ENCODE peak calls at places on chromosomes 5 and 9, in nine cellular contexts. One of them, this sample, is unnamed.

GRCh38 chr9:129745186-129745585 is 7.7 kb downstream of the PTGES start:
- DNase-seq in astrocyte of the spinal cord: no peak
- DNase-seq in epithelial cell of esophagus: peak; percentile 52
- DNase-seq in AG04450: no peak
- DNase-seq in IMR-90: no peak
- DNase-seq in cardiac fibroblast: no peak
- DNase-seq in fibroblast of lung: no peak
- DNase-seq in heart left ventricle: no peak
- DNase-seq in GM12865: no peak
- DNase-seq in this sample: no peak

GRCh38 chr5:78760411-78761169 is 112.0 kb upstream of the LHFPL2 start:
- DNase-seq in astrocyte of the spinal cord: no peak
- DNase-seq in epithelial cell of esophagus: no peak
- DNase-seq in AG04450: no peak
- DNase-seq in IMR-90: no peak
- DNase-seq in cardiac fibroblast: no peak
- DNase-seq in fibroblast of lung: no peak
- DNase-seq in heart left ventricle: no peak
- DNase-seq in GM12865: peak; percentile 36
- DNase-seq in this sample: no peak

GRCh38 chr5:172680921-172681320 is 39.9 kb downstream of the NEURL1B start:
- DNase-seq in astrocyte of the spinal cord: no peak
- DNase-seq in epithelial cell of esophagus: no peak
- DNase-seq in AG04450: no peak
- DNase-seq in IMR-90: no peak
- DNase-seq in cardiac fibroblast: no peak
- DNase-seq in fibroblast of lung: no peak
- DNase-seq in heart left ventricle: no peak
- DNase-seq in GM12865: peak; percentile 18
- DNase-seq in this sample: no peak

GRCh38 chr9:138103824-138104206 is 226.2 kb downstream of the CACNA1B start:
- DNase-seq in astrocyte of the spinal cord: no peak
- DNase-seq in epithelial cell of esophagus: no peak
- DNase-seq in AG04450: no peak
- DNase-seq in IMR-90: no peak
- DNase-seq in cardiac fibroblast: no peak
- DNase-seq in fibroblast of lung: no peak
- DNase-seq in heart left ventricle: no peak
- DNase-seq in GM12865: no peak
- DNase-seq in this sample: no peak

GRCh38 chr5:82164109-82164956 is 113.8 kb downstream of the RPS23 start:
- DNase-seq in astrocyte of the spinal cord: peak; percentile 93
- DNase-seq in epithelial cell of esophagus: peak; percentile 84
- DNase-seq in AG04450: peak; percentile 85
- DNase-seq in IMR-90: peak; percentile 95
- DNase-seq in cardiac fibroblast: peak; percentile 58
- DNase-seq in fibroblast of lung: peak; percentile 92
- DNase-seq in heart left ventricle: no peak
- DNase-seq in GM12865: no peak
- DNase-seq in this sample: peak; percentile 78

GRCh38 chr5:165139730-165140129 is 1634.3 kb downstream of the MAT2B start:
- DNase-seq in astrocyte of the spinal cord: no peak
- DNase-seq in epithelial cell of esophagus: no peak
- DNase-seq in AG04450: no peak
- DNase-seq in IMR-90: no peak
- DNase-seq in cardiac fibroblast: no peak
- DNase-seq in fibroblast of lung: peak; percentile 24
- DNase-seq in heart left ventricle: no peak
- DNase-seq in GM12865: no peak
- DNase-seq in this sample: no peak

GRCh38 chr5:42360061-42360460 is 63.2 kb upstream of the GHR start:
- DNase-seq in astrocyte of the spinal cord: peak; percentile 56
- DNase-seq in epithelial cell of esophagus: peak; percentile 64
- DNase-seq in AG04450: no peak
- DNase-seq in IMR-90: peak; percentile 8
- DNase-seq in cardiac fibroblast: peak; percentile 18
- DNase-seq in fibroblast of lung: peak; percentile 2
- DNase-seq in heart left ventricle: no peak
- DNase-seq in GM12865: no peak
- DNase-seq in this sample: no peak

GRCh38 chr9:120935383-120935857 is 8.8 kb upstream of the TRAF1 start:
- DNase-seq in astrocyte of the spinal cord: peak; percentile 93
- DNase-seq in epithelial cell of esophagus: peak; percentile 100
- DNase-seq in AG04450: peak; percentile 80
- DNase-seq in IMR-90: peak; percentile 91
- DNase-seq in cardiac fibroblast: peak; percentile 98
- DNase-seq in fibroblast of lung: peak; percentile 86
- DNase-seq in heart left ventricle: peak; percentile 95
- DNase-seq in GM12865: peak; percentile 67
- DNase-seq in this sample: peak; percentile 90

GRCh38 chr9:133990366-133991210 is 1.5 kb downstream of the VAV2 start:
- DNase-seq in astrocyte of the spinal cord: peak; percentile 81
- DNase-seq in epithelial cell of esophagus: peak; percentile 68
- DNase-seq in AG04450: no peak
- DNase-seq in IMR-90: peak; percentile 85
- DNase-seq in cardiac fibroblast: peak; percentile 70
- DNase-seq in fibroblast of lung: peak; percentile 84
- DNase-seq in heart left ventricle: no peak
- DNase-seq in GM12865: no peak
- DNase-seq in this sample: no peak

GRCh38 chr9:89802809-89803355 is 198.1 kb downstream of the GADD45G start:
- DNase-seq in astrocyte of the spinal cord: peak; percentile 46
- DNase-seq in epithelial cell of esophagus: peak; percentile 10
- DNase-seq in AG04450: no peak
- DNase-seq in IMR-90: no peak
- DNase-seq in cardiac fibroblast: peak; percentile 44
- DNase-seq in fibroblast of lung: peak; percentile 33
- DNase-seq in heart left ventricle: peak; percentile 81
- DNase-seq in GM12865: no peak
- DNase-seq in this sample: no peak

DNA sequence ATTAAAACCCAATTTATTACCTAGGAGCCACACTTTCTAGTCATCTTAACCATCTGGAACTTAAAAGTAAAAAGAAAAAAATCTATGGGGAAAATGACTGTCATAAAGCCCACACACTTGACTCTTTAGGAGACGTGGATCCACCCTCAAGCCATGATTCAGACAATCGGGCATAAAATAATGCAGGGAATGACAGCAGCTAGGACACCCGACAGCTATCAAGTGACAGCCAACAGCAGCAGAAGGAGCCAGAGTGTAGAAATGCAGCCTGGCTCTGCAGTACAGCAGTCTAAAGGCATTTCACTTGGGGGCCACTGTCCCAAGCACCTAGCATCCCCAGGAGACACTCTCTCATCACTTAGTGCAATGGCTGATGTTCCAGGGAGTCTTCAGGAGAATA is 226.9 kb downstream of the CAAP1 start:
- DNase-seq in astrocyte of the spinal cord: no peak
- DNase-seq in epithelial cell of esophagus: no peak
- DNase-seq in AG04450: no peak
- DNase-seq in IMR-90: no peak
- DNase-seq in cardiac fibroblast: no peak
- DNase-seq in fibroblast of lung: no peak
- DNase-seq in heart left ventricle: no peak
- DNase-seq in GM12865: no peak
- DNase-seq in this sample: no peak
- H3K4me3 ChIP-seq in astrocyte of the spinal cord: no peak overlapping the region
- H3K4me3 ChIP-seq in epithelial cell of esophagus: no peak overlapping the region
- H3K4me3 ChIP-seq in AG04450: no peak overlapping the region
- H3K4me3 ChIP-seq in IMR-90: no peak overlapping the region
- H3K4me3 ChIP-seq in cardiac fibroblast: no peak overlapping the region
- H3K4me3 ChIP-seq in fibroblast of lung: no peak overlapping the region
- H3K4me3 ChIP-seq in heart left ventricle: no peak overlapping the region
- H3K4me3 ChIP-seq in GM12865: no peak overlapping the region
- H3K4me3 ChIP-seq in this sample: no peak overlapping the region

DNA sequence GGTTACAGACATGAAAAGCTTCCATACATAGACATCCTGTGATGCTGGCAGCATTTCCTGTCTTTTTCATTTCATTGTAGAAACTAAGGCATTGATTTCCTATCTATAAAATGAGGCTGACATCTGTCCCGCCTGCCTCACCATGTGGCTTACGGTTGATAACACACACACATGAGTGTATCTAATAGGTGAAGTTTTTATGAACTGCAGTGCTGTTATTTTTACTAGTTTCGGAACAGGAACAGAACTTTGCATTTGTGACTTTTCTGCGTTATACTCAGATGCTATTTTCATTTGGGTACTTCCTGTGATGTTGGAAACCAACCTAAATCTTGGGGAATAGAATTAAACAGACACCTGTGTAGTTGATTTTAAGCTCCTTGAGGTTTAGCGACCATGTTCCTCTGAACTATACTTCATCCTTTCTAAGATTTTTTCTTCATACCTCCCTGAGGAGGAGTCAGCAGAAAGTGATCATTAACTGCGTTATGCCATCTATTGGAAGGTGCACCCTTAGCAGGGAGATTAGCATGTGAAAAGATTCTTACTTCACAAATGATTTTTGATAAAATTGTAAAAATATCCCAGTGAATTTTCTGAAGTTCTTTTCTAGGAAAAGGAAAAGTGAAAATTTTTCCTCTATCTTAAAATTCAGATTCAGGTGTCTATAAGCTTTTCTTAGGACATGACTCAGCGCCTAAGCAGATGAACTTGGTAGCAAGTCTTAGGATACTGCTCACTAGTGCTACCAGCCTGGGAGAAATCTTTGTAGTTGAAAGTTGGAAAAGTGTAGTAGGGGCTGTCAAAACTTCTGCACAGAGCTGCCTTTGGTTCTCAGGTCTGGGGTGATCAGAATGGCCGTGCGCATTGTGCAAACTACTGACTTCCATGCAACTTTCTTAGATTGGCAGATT is 134.5 kb downstream of the TRIO start:
- DNase-seq in astrocyte of the spinal cord: no peak
- DNase-seq in epithelial cell of esophagus: no peak
- DNase-seq in AG04450: no peak
- DNase-seq in IMR-90: no peak
- DNase-seq in cardiac fibroblast: no peak
- DNase-seq in fibroblast of lung: no peak
- DNase-seq in heart left ventricle: no peak
- DNase-seq in GM12865: no peak
- DNase-seq in this sample: no peak
- TF ChIP-seq CTCF in astrocyte of the spinal cord: no peak
- TF ChIP-seq CTCF in epithelial cell of esophagus: no peak
- TF ChIP-seq CTCF in AG04450: no peak
- TF ChIP-seq CTCF in IMR-90: no peak
- TF ChIP-seq CTCF in cardiac fibroblast: no peak
- TF ChIP-seq CTCF in fibroblast of lung: no peak
- TF ChIP-seq CTCF in heart left ventricle: no peak
- TF ChIP-seq CTCF in GM12865: no peak
- TF ChIP-seq CTCF in this sample: no peak

GRCh38 chr5:90555666-90556065 is 2.9 kb upstream of the ADGRV1 start:
- DNase-seq in astrocyte of the spinal cord: no peak
- DNase-seq in epithelial cell of esophagus: no peak
- DNase-seq in AG04450: no peak
- DNase-seq in IMR-90: no peak
- DNase-seq in cardiac fibroblast: no peak
- DNase-seq in fibroblast of lung: no peak
- DNase-seq in heart left ventricle: no peak
- DNase-seq in GM12865: no peak
- DNase-seq in this sample: no peak

GRCh38 chr5:90558344-90559192 is at the start of gene ADGRV1:
- DNase-seq in astrocyte of the spinal cord: peak; percentile 78
- DNase-seq in epithelial cell of esophagus: peak; percentile 84
- DNase-seq in AG04450: no peak
- DNase-seq in IMR-90: peak; percentile 1
- DNase-seq in cardiac fibroblast: peak; percentile 61
- DNase-seq in fibroblast of lung: peak; percentile 76
- DNase-seq in heart left ventricle: peak; percentile 59
- DNase-seq in GM12865: no peak
- DNase-seq in this sample: no peak

GRCh38 chr5:90560771-90561170 is 2.2 kb downstream of the ADGRV1 start:
- DNase-seq in astrocyte of the spinal cord: no peak
- DNase-seq in epithelial cell of esophagus: peak; percentile 54
- DNase-seq in AG04450: no peak
- DNase-seq in IMR-90: no peak
- DNase-seq in cardiac fibroblast: no peak
- DNase-seq in fibroblast of lung: no peak
- DNase-seq in heart left ventricle: no peak
- DNase-seq in GM12865: no peak
- DNase-seq in this sample: no peak

GRCh38 chr5:90557391-90557790 is 1.2 kb upstream of the ADGRV1 start:
- DNase-seq in astrocyte of the spinal cord: no peak
- DNase-seq in epithelial cell of esophagus: no peak
- DNase-seq in AG04450: no peak
- DNase-seq in IMR-90: no peak
- DNase-seq in cardiac fibroblast: no peak
- DNase-seq in fibroblast of lung: no peak
- DNase-seq in heart left ventricle: no peak
- DNase-seq in GM12865: no peak
- DNase-seq in this sample: no peak

GRCh38 chr5:90557871-90558270 is 726 bp upstream of the ADGRV1 start:
- DNase-seq in astrocyte of the spinal cord: no peak
- DNase-seq in epithelial cell of esophagus: no peak
- DNase-seq in AG04450: no peak
- DNase-seq in IMR-90: no peak
- DNase-seq in cardiac fibroblast: no peak
- DNase-seq in fibroblast of lung: no peak
- DNase-seq in heart left ventricle: no peak
- DNase-seq in GM12865: no peak
- DNase-seq in this sample: no peak
- H3K4me3 ChIP-seq in astrocyte of the spinal cord: peak overlapping the region; percentile 42
- H3K4me3 ChIP-seq in epithelial cell of esophagus: peak overlapping the region; percentile 32
- H3K4me3 ChIP-seq in AG04450: no peak overlapping the region
- H3K4me3 ChIP-seq in IMR-90: no peak overlapping the region
- H3K4me3 ChIP-seq in cardiac fibroblast: no peak overlapping the region
- H3K4me3 ChIP-seq in fibroblast of lung: peak overlapping the region; percentile 45
- H3K4me3 ChIP-seq in heart left ventricle: no peak overlapping the region
- H3K4me3 ChIP-seq in GM12865: no peak overlapping the region
- H3K4me3 ChIP-seq in this sample: no peak overlapping the region

GRCh38 chr5:10338996-10339903 is 14.2 kb upstream of the MARCHF6 start:
- DNase-seq in astrocyte of the spinal cord: peak; percentile 57
- DNase-seq in epithelial cell of esophagus: no peak
- DNase-seq in AG04450: no peak
- DNase-seq in IMR-90: no peak
- DNase-seq in cardiac fibroblast: no peak
- DNase-seq in fibroblast of lung: peak; percentile 59
- DNase-seq in heart left ventricle: no peak
- DNase-seq in GM12865: no peak
- DNase-seq in this sample: no peak

GRCh38 chr5:10348258-10348657 is 5.2 kb upstream of the MARCHF6 start:
- DNase-seq in astrocyte of the spinal cord: no peak
- DNase-seq in epithelial cell of esophagus: no peak
- DNase-seq in AG04450: no peak
- DNase-seq in IMR-90: no peak
- DNase-seq in cardiac fibroblast: no peak
- DNase-seq in fibroblast of lung: no peak
- DNase-seq in heart left ventricle: no peak
- DNase-seq in GM12865: no peak
- DNase-seq in this sample: no peak

GRCh38 chr5:10337986-10338385 is 15.5 kb upstream of the MARCHF6 start:
- DNase-seq in astrocyte of the spinal cord: no peak
- DNase-seq in epithelial cell of esophagus: no peak
- DNase-seq in AG04450: no peak
- DNase-seq in IMR-90: no peak
- DNase-seq in cardiac fibroblast: no peak
- DNase-seq in fibroblast of lung: no peak
- DNase-seq in heart left ventricle: no peak
- DNase-seq in GM12865: no peak
- DNase-seq in this sample: no peak

DNA sequence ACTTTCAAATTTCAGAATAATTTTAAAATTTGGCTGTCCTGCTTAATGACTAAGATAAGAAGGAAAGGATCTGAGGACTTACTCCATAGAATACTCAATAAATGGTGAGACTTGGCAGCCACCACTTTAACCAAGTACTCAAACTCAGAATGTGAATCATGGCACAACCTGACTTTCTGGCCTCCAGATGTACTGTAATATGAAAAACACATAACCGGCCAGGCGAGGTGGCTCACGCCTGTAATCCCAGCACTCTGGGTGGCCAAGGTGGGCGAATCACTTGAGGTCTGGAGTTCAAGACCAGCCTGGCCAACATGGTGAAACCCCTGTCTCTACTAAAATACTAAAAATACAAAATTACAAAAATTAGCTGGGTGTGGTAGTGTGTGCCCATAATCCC is 10.0 kb upstream of the MARCHF6 start:
- DNase-seq in astrocyte of the spinal cord: no peak
- DNase-seq in epithelial cell of esophagus: peak; percentile 72
- DNase-seq in AG04450: no peak
- DNase-seq in IMR-90: no peak
- DNase-seq in cardiac fibroblast: no peak
- DNase-seq in fibroblast of lung: peak; percentile 52
- DNase-seq in heart left ventricle: no peak
- DNase-seq in GM12865: no peak
- DNase-seq in this sample: no peak
- TF ChIP-seq CTCF in astrocyte of the spinal cord: no peak
- TF ChIP-seq CTCF in epithelial cell of esophagus: no peak
- TF ChIP-seq CTCF in AG04450: no peak
- TF ChIP-seq CTCF in IMR-90: no peak
- TF ChIP-seq CTCF in cardiac fibroblast: no peak
- TF ChIP-seq CTCF in fibroblast of lung: no peak
- TF ChIP-seq CTCF in heart left ventricle: no peak
- TF ChIP-seq CTCF in GM12865: no peak
- TF ChIP-seq CTCF in this sample: no peak